ENCODE peak calls at places on chromosomes 4 and X, in four cellular contexts. Q is hippocampal formation; L is activated CD4-positive, alpha-beta T cell treated with anti-CD3 and anti-CD28 coated beads, Interleukin-2, amount 10 ng/mL, durations not matched to agents 7 days and 5 days; J is GM23248. C is an unnamed sample.

GRCh38 chr4:80184791-80185756 is 12.2 kb upstream of the PRDM8 start:
- DNase-seq in Q (no peak), L (peak), J (peak), C (no peak)

GRCh38 chrX:13533726-13534125 is 35.7 kb upstream of the EGFL6 start:
- DNase-seq in Q (no peak), L (no peak), J (peak), C (no peak)

GRCh38 chr4:36244257-36245084 is at the start of gene ARAP2:
- DNase-seq in Q (peak), L (peak), J (peak), C (no peak)

GRCh38 chrX:110418857-110419249 is 60.2 kb downstream of the RTL9 start:
- DNase-seq in Q (no peak), L (no peak), J (peak), C (no peak)

GRCh38 chr4:107058828-107059227 is 22.7 kb upstream of the DKK2 start:
- DNase-seq in J (peak), L (no peak), Q (no peak), C (no peak)

GRCh38 chr4:100707786-100708185 is 190.0 kb upstream of the EMCN start:
- DNase-seq in J (no peak), Q (no peak), L (no peak), C (no peak)

GRCh38 chrX:15511563-15511962 is 11.0 kb downstream of the BMX start:
- DNase-seq in L (no peak), Q (no peak), J (no peak), C (no peak)

GRCh38 chr4:114364857-114365256 is 233.8 kb upstream of the UGT8 start:
- DNase-seq in J (peak), Q (no peak), L (no peak), C (no peak)

GRCh38 chrX:118974088-118974907 is at the start of gene LONRF3:
- DNase-seq in J (peak), Q (peak), L (peak), C (peak)

GRCh38 chrX:155094468-155095061 is 23.3 kb downstream of the BRCC3 start:
- DNase-seq in L (peak), Q (no peak), J (peak), C (no peak)

GRCh38 chrX:45184211-45184610 is 16.5 kb downstream of the DIPK2B start:
- DNase-seq in Q (no peak), J (no peak), L (no peak), C (no peak)

GRCh38 chr4:65624651-65625050 is 45.6 kb downstream of the EPHA5 start:
- DNase-seq in J (peak), L (no peak), Q (no peak), C (no peak)